ENCODE peak calls at places on chromosomes 2 and 18, in seven cellular contexts. P, S, T, U, L, K and C are unnamed samples.

GRCh38 chr2:109213646-109214417 is 84.8 kb downstream of the SH3RF3 start:
- DNase-seq in P (no peak), S (peak; percentile 62), T (no peak), U (no peak), L (no peak), K (peak; percentile 38), C (no peak)

GRCh38 chr18:49566985-49567384 is 5.1 kb downstream of the LIPG start:
- DNase-seq in P (no peak), S (no peak), T (no peak), U (no peak), L (no peak), K (no peak), C (no peak)

GRCh38 chr2:168683996-168684395 is 118.4 kb upstream of the NOSTRIN start:
- DNase-seq in P (no peak), S (no peak), T (no peak), U (no peak), L (no peak), K (no peak), C (no peak)

GRCh38 chr2:131154071-131154531 is 49.0 kb downstream of the PLEKHB2 start:
- DNase-seq in P (peak; percentile 63), S (no peak), T (peak; percentile 65), U (no peak), L (peak; percentile 92), K (peak; percentile 81), C (peak; percentile 20)

GRCh38 chr2:64173156-64174135 is 29.2 kb upstream of the PELI1 start:
- DNase-seq in P (no peak), S (no peak), T (no peak), U (no peak), L (no peak), K (no peak), C (no peak)

GRCh38 chr2:72144746-72145657 is 2.7 kb downstream of the CYP26B1 start:
- DNase-seq in P (peak; percentile 31), S (peak; percentile 76), T (peak; percentile 88), U (no peak), L (peak; percentile 69), K (no peak), C (peak; percentile 27)

GRCh38 chr18:63963610-63964256 is 6.1 kb upstream of the SERPINB8 start:
- DNase-seq in P (peak; percentile 57), S (no peak), T (peak; percentile 57), U (peak; percentile 29), L (peak; percentile 15), K (no peak), C (peak; percentile 48)

GRCh38 chr2:71736986-71737385 is 283.6 kb downstream of the DYSF start:
- DNase-seq in P (no peak), S (no peak), T (no peak), U (no peak), L (peak; percentile 33), K (no peak), C (no peak)

GRCh38 chr2:106115665-106116064 is 78.4 kb downstream of the UXS1 start:
- DNase-seq in P (no peak), S (no peak), T (no peak), U (no peak), L (no peak), K (no peak), C (no peak)

GRCh38 chr2:214203199-214203598 is 207.7 kb upstream of the VWC2L start:
- DNase-seq in P (no peak), S (no peak), T (no peak), U (no peak), L (no peak), K (no peak), C (no peak)

GRCh38 chr2:134919360-134920210 is 963 bp downstream of the CCNT2 start:
- DNase-seq in P (peak; percentile 51), S (peak; percentile 65), T (peak; percentile 48), U (peak; percentile 28), L (peak; percentile 32), K (no peak), C (no peak)

GRCh38 chr18:79599503-79599931 is 80.1 kb upstream of the CTDP1 start:
- DNase-seq in P (no peak), S (peak; percentile 44), T (peak; percentile 37), U (peak; percentile 9), L (no peak), K (no peak), C (peak; percentile 11)

GRCh38 chr18:63101811-63102210 is 217.8 kb downstream of the BCL2 start:
- DNase-seq in P (no peak), S (no peak), T (no peak), U (no peak), L (no peak), K (no peak), C (no peak)

GRCh38 chr2:70204452-70204851 is 13.6 kb upstream of the C2orf42 start:
- DNase-seq in P (no peak), S (no peak), T (no peak), U (no peak), L (no peak), K (no peak), C (no peak)

GRCh38 chr2:44833123-44834069 is 108.1 kb upstream of the SIX3 start:
- DNase-seq in P (no peak), S (no peak), T (no peak), U (no peak), L (no peak), K (no peak), C (no peak)

GRCh38 chr2:147696426-147696825 is 148.4 kb upstream of the ACVR2A start:
- DNase-seq in P (no peak), S (no peak), T (no peak), U (no peak), L (no peak), K (no peak), C (no peak)

GRCh38 chr2:119719261-119719627 is 40.2 kb downstream of the TMEM177 start:
- DNase-seq in P (no peak), S (no peak), T (no peak), U (no peak), L (no peak), K (no peak), C (no peak)

GRCh38 chr2:119721043-119721442 is 38.7 kb upstream of the PTPN4 start:
- DNase-seq in P (no peak), S (no peak), T (no peak), U (no peak), L (no peak), K (no peak), C (no peak)

GRCh38 chr2:119723121-119723635 is 36.5 kb upstream of the PTPN4 start:
- DNase-seq in P (no peak), S (no peak), T (no peak), U (no peak), L (no peak), K (no peak), C (no peak)

GRCh38 chr2:119721904-119722303 is 37.8 kb upstream of the PTPN4 start:
- DNase-seq in P (no peak), S (no peak), T (no peak), U (no peak), L (no peak), K (no peak), C (no peak)

GRCh38 chr2:119721462-119721861 is 38.3 kb upstream of the PTPN4 start:
- DNase-seq in P (no peak), S (no peak), T (no peak), U (no peak), L (no peak), K (no peak), C (no peak)
- TF ChIP-seq CTCF in P (no peak), S (no peak), T (no peak), U (no peak), L (no peak), K (no peak), C (no peak)

DNA sequence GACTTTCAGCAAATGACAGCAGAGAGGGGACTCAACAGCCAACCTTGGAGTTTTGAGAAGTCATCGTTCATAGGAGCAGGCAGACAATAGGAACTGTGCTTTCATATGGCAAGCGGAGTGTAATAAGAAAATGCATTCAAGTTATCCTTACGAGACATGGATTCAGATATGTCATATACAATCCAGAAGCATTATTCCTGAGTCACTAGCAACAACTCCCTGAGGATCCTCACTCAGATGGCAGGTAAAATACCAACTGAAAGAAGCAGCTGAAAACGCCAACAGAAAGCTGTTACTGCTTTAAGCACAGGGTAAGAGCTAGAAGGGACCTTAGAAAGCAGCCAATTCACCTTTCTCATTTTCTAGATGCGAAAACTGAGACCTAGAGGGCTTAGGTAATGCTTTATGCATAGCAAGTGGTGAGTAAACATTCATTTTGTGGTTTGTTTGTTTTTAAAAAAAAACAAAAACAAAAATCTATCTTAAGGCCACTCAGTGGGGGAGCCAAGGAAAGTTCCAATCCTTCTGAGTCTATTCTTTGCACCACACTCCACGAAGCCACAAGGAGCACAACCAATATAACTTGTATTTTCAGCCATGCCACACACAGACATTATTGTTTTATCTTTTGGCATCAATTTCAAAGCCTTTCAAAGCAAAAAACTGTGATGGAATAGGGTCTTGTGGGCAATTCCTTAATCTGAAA is 89.1 kb upstream of the RIOK3 start:
- DNase-seq in P (no peak), S (no peak), T (no peak), U (no peak), L (no peak), K (no peak), C (no peak)
- TF ChIP-seq EP300 in P (no peak), S (no peak), T (no peak), U (no peak), L (no peak), K (no peak), C (no peak)

GRCh38 chr2:96760036-96760985 is at the start of gene CNNM4:
- DNase-seq in P (peak; percentile 97), S (peak; percentile 97), T (peak; percentile 93), U (peak; percentile 93), L (peak; percentile 97), K (peak; percentile 96), C (peak; percentile 87)
- H3K4me1 ChIP-seq in P (peaks cover 58% of the 10 kb centered on the region), S (peaks cover 45% of the 10 kb centered on the region), T (peaks cover 38% of the 10 kb centered on the region), U (peaks cover 17% of the 10 kb centered on the region), L (peaks cover 38% of the 10 kb centered on the region), K (peaks cover 45% of the 10 kb centered on the region), C (no peaks in the 10 kb centered on the region)

GRCh38 chr2:151808258-151809072 is 19.8 kb downstream of the ARL5A start:
- DNase-seq in P (no peak), S (no peak), T (peak; percentile 27), U (no peak), L (peak; percentile 35), K (no peak), C (no peak)
- TF ChIP-seq CTCF in P (no peak), S (peak; percentile 50), T (peak; percentile 61), U (no peak), L (peak; percentile 86), K (peak; percentile 63), C (peak; percentile 34)

DNA sequence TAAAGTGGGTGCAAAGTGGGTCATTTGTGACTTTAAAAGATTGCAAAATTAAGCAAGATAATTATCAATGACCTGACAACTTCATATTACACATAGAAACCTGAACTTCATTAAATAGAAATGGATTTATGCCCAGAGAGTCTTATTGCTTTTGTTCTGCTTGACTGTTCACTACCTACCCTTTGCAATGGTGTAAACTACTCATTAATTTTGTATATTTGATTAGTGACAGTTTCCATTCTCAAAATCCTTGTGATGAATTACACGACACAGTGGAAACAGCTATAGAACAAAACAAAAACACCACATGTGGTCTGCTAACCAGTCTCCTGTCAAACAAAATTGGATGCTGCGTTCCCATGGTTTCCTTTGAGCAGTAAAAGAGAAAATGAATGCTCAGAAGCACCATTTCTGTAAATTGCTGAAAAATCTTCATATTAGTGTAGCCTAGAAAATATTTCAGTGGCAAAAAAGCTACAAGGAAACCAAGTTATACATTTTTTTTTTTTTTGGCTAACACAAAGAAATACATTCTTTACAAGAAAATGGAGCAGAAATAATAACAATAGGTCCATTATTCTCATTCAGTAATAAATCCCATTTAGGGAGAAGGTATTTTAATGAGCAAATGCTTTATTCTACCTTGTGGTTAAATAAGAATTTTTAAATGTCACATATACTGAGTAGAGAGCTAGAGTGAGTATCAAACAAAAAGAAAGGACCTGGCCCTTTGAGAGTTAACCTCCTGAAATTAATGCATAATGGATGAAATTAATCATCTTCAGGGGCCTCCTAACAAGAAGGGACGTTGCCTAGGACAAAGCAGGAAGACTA is 355.2 kb upstream of the ZC3H15 start:
- DNase-seq in P (no peak), S (no peak), T (no peak), U (no peak), L (no peak), K (no peak), C (no peak)
- TF ChIP-seq EP300 in P (no peak), S (no peak), T (no peak), U (no peak), L (no peak), K (no peak), C (no peak)